ENCODE peak calls at places on chromosomes 12 and 14, in nine cellular contexts. W is K562, X is sigmoid colon, C is transverse colon, S is suprapubic skin, U is stomach, H is GM23338, T is HCT116, Q is GM12878. E is an unnamed sample.
A peak's percentile ranks its signal among the peaks of the same experiment; 100 is the strongest.

GRCh38 chr12:124046206-124046740 is 73.3 kb downstream of the ZNF664 start:
- DNase-seq in W (no peak), X (no peak), C (no peak), S (no peak), U (no peak), H (no peak), T (no peak), Q (no peak), E (no peak)

GRCh38 chr14:100994082-100994481 is 90.6 kb upstream of the RTL1 start:
- DNase-seq in W (no peak), X (no peak), C (no peak), S (no peak), U (no peak), H (no peak), T (peak; percentile 52), Q (no peak), E (no peak)

GRCh38 chr12:3152013-3152412 is 74.8 kb downstream of the TSPAN9 start:
- DNase-seq in W (no peak), X (no peak), C (no peak), S (no peak), U (no peak), H (peak; percentile 80), T (no peak), Q (no peak), E (no peak)

GRCh38 chr12:12008232-12008850 is 62.4 kb upstream of the BCL2L14 start:
- DNase-seq in W (no peak), X (no peak), C (peak; percentile 20), S (no peak), U (no peak), H (peak; percentile 41), T (no peak), Q (no peak), E (no peak)

GRCh38 chr14:66613344-66613743 is 105.4 kb downstream of the GPHN start:
- DNase-seq in W (no peak), X (no peak), C (no peak), S (no peak), U (no peak), H (no peak), T (no peak), Q (no peak), E (no peak)

GRCh38 chr14:65637780-65638179 is 225.2 kb downstream of the FUT8 start:
- DNase-seq in W (no peak), X (no peak), C (no peak), S (no peak), U (no peak), H (no peak), T (no peak), Q (peak; percentile 72), E (no peak)

GRCh38 chr12:27635349-27635972 is 60.8 kb upstream of the REP15 start:
- DNase-seq in W (peak; percentile 18), X (no peak), C (no peak), S (no peak), U (no peak), H (peak; percentile 65), T (peak; percentile 44), Q (no peak), E (no peak)

GRCh38 chr14:101088714-101089113 is 185.2 kb upstream of the RTL1 start:
- DNase-seq in W (no peak), X (no peak), C (no peak), S (no peak), U (no peak), H (no peak), T (no peak), Q (no peak), E (no peak)

GRCh38 chr14:52950410-52950897 is 396 bp downstream of the FERMT2 start:
- DNase-seq in W (peak; percentile 6), X (peak; percentile 88), C (peak; percentile 38), S (peak; percentile 79), U (peak; percentile 35), H (peak; percentile 61), T (no peak), Q (no peak), E (no peak)

GRCh38 chr12:78671295-78671694 is 193.3 kb upstream of the SYT1 start:
- DNase-seq in W (no peak), X (no peak), C (no peak), S (no peak), U (no peak), H (no peak), T (no peak), Q (no peak), E (no peak)

GRCh38 chr12:52601671-52602070 is 408 bp upstream of the KRT72 start:
- DNase-seq in W (no peak), X (no peak), C (no peak), S (no peak), U (no peak), H (no peak), T (no peak), Q (no peak), E (no peak)

GRCh38 chr12:9333129-9333528 is 124.9 kb upstream of the PZP start:
- DNase-seq in W (no peak), X (no peak), C (no peak), S (no peak), U (no peak), H (no peak), T (no peak), Q (no peak), E (no peak)

GRCh38 chr12:56581418-56582145 is 48.5 kb downstream of the BAZ2A start:
- DNase-seq in W (peak; percentile 60), X (no peak), C (no peak), S (no peak), U (no peak), H (no peak), T (no peak), Q (peak; percentile 35), E (no peak)

GRCh38 chr12:53097207-53097563 is 282 bp upstream of the IGFBP6 start:
- DNase-seq in W (no peak), X (peak; percentile 83), C (no peak), S (no peak), U (no peak), H (peak; percentile 66), T (no peak), Q (no peak), E (no peak)

GRCh38 chr14:22556990-22557623 is 31.9 kb downstream of the DAD1 start:
- DNase-seq in W (peak; percentile 88), X (peak; percentile 90), C (peak; percentile 89), S (peak; percentile 90), U (peak; percentile 85), H (peak; percentile 91), T (peak; percentile 48), Q (no peak), E (no peak)

GRCh38 chr14:22559041-22559440 is 30.0 kb downstream of the DAD1 start:
- DNase-seq in W (no peak), X (no peak), C (no peak), S (no peak), U (no peak), H (no peak), T (no peak), Q (no peak), E (no peak)

GRCh38 chr14:22556021-22556989 is 32.7 kb downstream of the DAD1 start:
- DNase-seq in W (peak; percentile 31), X (peak; percentile 71), C (peak; percentile 88), S (peak; percentile 84), U (peak; percentile 74), H (peak; percentile 29), T (no peak), Q (peak; percentile 98), E (no peak)

GRCh38 chr14:22558221-22558913 is 30.7 kb downstream of the DAD1 start:
- DNase-seq in W (no peak), X (no peak), C (no peak), S (no peak), U (no peak), H (peak; percentile 79), T (no peak), Q (no peak), E (no peak)

DNA sequence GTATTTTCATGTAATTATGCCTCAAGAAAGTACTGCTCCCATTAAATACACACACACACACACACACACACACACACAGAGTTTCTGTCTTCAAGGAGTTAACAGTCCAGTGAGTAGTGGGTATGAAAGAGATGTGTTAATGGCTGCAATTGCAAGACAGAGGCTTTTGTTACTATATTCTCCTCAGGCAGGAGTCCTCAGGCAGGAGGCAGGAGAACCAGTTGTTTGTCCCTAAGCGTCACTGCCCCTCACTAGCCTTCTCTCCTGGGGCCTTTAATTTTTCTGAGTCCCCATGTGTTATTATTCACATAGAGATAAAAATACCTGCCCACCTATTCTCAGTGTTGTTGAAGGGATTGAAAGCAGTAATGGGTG is 31.2 kb downstream of the DAD1 start:
- DNase-seq in W (no peak), X (no peak), C (no peak), S (no peak), U (no peak), H (no peak), T (no peak), Q (no peak), E (no peak)
- H3K4me3 ChIP-seq in W (no peak overlapping the region), X (no peak overlapping the region), C (no peak overlapping the region), S (no peak overlapping the region), U (no peak overlapping the region), H (peak overlapping the region; percentile 54), T (no peak overlapping the region), Q (no peak overlapping the region), E (no peak overlapping the region)

DNA sequence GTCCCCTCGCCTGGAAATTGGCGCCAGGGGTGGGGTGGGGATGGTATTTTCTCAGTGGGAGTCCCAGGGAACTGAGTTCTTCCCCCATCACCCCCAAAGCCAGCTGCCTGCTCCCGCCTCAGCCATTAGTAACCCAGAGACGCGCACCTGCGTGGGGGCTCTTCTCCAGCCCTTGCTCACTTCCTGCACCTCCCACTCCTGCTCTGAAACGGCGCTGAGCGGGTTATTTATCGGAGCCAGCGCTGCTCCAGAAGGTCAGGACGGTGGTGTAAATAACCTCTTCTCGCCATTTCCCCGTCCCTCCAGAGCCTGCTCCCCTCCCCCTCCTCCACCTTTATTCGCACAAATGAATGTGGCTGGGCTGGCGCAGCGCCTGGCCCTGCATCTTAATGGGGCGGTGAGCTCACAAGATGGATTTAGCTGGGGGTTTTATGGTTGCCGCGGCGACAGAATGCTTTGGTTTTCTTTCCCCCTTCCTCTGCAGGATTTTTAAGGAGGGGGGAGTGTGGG is 12.2 kb downstream of the GPR84 start:
- DNase-seq in W (peak; percentile 76), X (peak; percentile 92), C (peak; percentile 30), S (no peak), U (peak; percentile 49), H (peak; percentile 92), T (no peak), Q (no peak), E (no peak)
- TF ChIP-seq POLR2AphosphoS5 in W (peak; percentile 67), X (no peak), C (no peak), S (no peak), U (no peak), H (peak; percentile 41), T (no peak), Q (no peak), E (no peak)

DNA sequence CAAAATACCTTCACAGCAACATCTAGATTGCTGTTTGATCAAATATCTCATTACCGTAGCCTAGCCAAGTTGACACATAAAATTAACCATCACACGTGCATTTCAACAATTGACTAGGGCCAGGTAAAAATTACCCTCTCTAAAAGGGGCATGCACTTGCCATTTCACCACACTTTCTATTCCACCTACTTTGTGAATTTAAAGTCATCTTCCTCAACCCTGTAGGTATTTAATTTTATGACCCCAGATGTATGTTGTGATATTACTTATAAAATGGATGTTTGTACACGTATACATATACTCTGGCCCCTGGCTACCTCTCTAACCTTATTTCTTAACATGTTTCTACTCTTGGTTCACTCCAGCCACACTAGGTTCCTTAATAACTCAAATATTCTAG is 160.2 kb downstream of the FOXA1 start:
- DNase-seq in W (no peak), X (no peak), C (no peak), S (no peak), U (no peak), H (no peak), T (no peak), Q (no peak), E (no peak)
- H3K27ac ChIP-seq in W (no peak overlapping the region), X (no peak overlapping the region), C (no peak overlapping the region), S (no peak overlapping the region), U (no peak overlapping the region), H (no peak overlapping the region), T (no peak overlapping the region), Q (no peak overlapping the region), E (no peak overlapping the region)

GRCh38 chr12:94187351-94187750 is 39.0 kb downstream of the PLXNC1 start:
- DNase-seq in W (no peak), X (no peak), C (no peak), S (no peak), U (no peak), H (no peak), T (no peak), Q (no peak), E (no peak)
- H3K4me3 ChIP-seq in W (no peak overlapping the region), X (peak overlapping the region; percentile 27), C (no peak overlapping the region), S (peak overlapping the region; percentile 23), U (peak overlapping the region; percentile 20), H (peak overlapping the region; percentile 46), T (no peak overlapping the region), Q (no peak overlapping the region), E (peak overlapping the region; percentile 38)

E was measured in SK-N-MC.